ENCODE peak calls at places on chromosomes 2 and 18, in four cellular contexts. Z is hepatocyte, J is ascending aorta, Q is K562. C is an unnamed sample.

GRCh38 chr2:46831037-46831868 is 84.4 kb downstream of the MCFD2 start:
- DNase-seq in Z (no peak), J (peak), Q (no peak), C (no peak)

GRCh38 chr2:145350011-145350410 is 830.1 kb upstream of the ZEB2 start:
- DNase-seq in Z (no peak), J (no peak), Q (no peak), C (no peak)

GRCh38 chr2:177325554-177325953 is 61.0 kb upstream of the NFE2L2 start:
- DNase-seq in Z (no peak), J (no peak), Q (no peak), C (no peak)

GRCh38 chr2:102749938-102750337 is 11.9 kb upstream of the TMEM182 start:
- DNase-seq in Z (no peak), J (no peak), Q (no peak), C (no peak)

GRCh38 chr2:9613291-9613690 is 17.5 kb downstream of the YWHAQ start:
- DNase-seq in Z (no peak), J (no peak), Q (no peak), C (no peak)

GRCh38 chr2:219026946-219027345 is 14.4 kb downstream of the CFAP65 start:
- DNase-seq in Z (no peak), J (no peak), Q (no peak), C (no peak)

GRCh38 chr18:9366126-9366714 is 31.6 kb downstream of the TWSG1 start:
- DNase-seq in Z (peak), J (peak), Q (no peak), C (no peak)

GRCh38 chr2:196404276-196404675 is 232.9 kb upstream of the STK17B start:
- DNase-seq in Z (no peak), J (no peak), Q (no peak), C (no peak)

GRCh38 chr2:25684577-25684976 is 11.2 kb upstream of the DTNB start:
- DNase-seq in Z (no peak), J (no peak), Q (no peak), C (no peak)

GRCh38 chr2:85802337-85803103 is 48.7 kb downstream of the ATOH8 start:
- DNase-seq in Z (no peak), J (peak), Q (no peak), C (no peak)

GRCh38 chr18:12008842-12009580 is 27.7 kb downstream of the IMPA2 start:
- DNase-seq in Z (peak), J (no peak), Q (no peak), C (no peak)

GRCh38 chr18:34875150-34875549 is 165.1 kb downstream of the DTNA start:
- DNase-seq in Z (no peak), J (no peak), Q (no peak), C (no peak)

GRCh38 chr2:36770542-36771287 is 74.2 kb downstream of the VIT start:
- DNase-seq in Z (peak), J (no peak), Q (peak), C (no peak)

GRCh38 chr18:37844209-37844970 is 278.8 kb upstream of the CELF4 start:
- DNase-seq in Z (no peak), J (no peak), Q (no peak), C (no peak)

GRCh38 chr2:203934006-203934632 is 2.4 kb upstream of the ICOS start:
- DNase-seq in Z (no peak), J (no peak), Q (no peak), C (no peak)

GRCh38 chr2:152175012-152175367 is 573 bp downstream of the STAM2 start:
- DNase-seq in Z (no peak), J (no peak), Q (peak), C (no peak)

GRCh38 chr2:220855296-220855695 is 716.8 kb downstream of the EPHA4 start:
- DNase-seq in Z (no peak), J (no peak), Q (no peak), C (no peak)

GRCh38 chr2:110847651-110848050 is 115.3 kb downstream of the ACOXL start:
- DNase-seq in Z (no peak), J (no peak), Q (no peak), C (no peak)

GRCh38 chr18:74857901-74858300 is 260.2 kb downstream of the ZNF407 start:
- DNase-seq in Z (no peak), J (no peak), Q (no peak), C (no peak)

GRCh38 chr2:164910091-164910899 is 45.0 kb downstream of the SLC38A11 start:
- DNase-seq in Z (peak), J (no peak), Q (no peak), C (no peak)

GRCh38 chr2:204545861-204546773 is 842 bp downstream of the PARD3B start:
- DNase-seq in Z (peak), J (no peak), Q (no peak), C (no peak)

GRCh38 chr2:233446121-233446520 is 91.8 kb downstream of the DGKD start:
- DNase-seq in Z (no peak), J (peak), Q (no peak), C (no peak)

GRCh38 chr2:172745636-172746035 is 10.0 kb downstream of the RAPGEF4 start:
- DNase-seq in Z (no peak), J (no peak), Q (no peak), C (no peak)

GRCh38 chr18:62323483-62324354 is 1.4 kb upstream of the TNFRSF11A start:
- DNase-seq in Z (no peak), J (no peak), Q (no peak), C (no peak)

GRCh38 chr2:130351495-130352125 is 4.2 kb upstream of the PTPN18 start:
- DNase-seq in Z (no peak), J (no peak), Q (no peak), C (no peak)

GRCh38 chr2:180618570-180618969 is 361.8 kb upstream of the UBE2E3 start:
- DNase-seq in Z (no peak), J (no peak), Q (no peak), C (no peak)

GRCh38 chr2:39494784-39495251 is 57.7 kb upstream of the MAP4K3 start:
- DNase-seq in Z (peak), J (no peak), Q (no peak), C (no peak)

GRCh38 chr2:143878131-143878530 is 641.8 kb downstream of the ZEB2 start:
- DNase-seq in Z (no peak), J (no peak), Q (no peak), C (no peak)

DNA sequence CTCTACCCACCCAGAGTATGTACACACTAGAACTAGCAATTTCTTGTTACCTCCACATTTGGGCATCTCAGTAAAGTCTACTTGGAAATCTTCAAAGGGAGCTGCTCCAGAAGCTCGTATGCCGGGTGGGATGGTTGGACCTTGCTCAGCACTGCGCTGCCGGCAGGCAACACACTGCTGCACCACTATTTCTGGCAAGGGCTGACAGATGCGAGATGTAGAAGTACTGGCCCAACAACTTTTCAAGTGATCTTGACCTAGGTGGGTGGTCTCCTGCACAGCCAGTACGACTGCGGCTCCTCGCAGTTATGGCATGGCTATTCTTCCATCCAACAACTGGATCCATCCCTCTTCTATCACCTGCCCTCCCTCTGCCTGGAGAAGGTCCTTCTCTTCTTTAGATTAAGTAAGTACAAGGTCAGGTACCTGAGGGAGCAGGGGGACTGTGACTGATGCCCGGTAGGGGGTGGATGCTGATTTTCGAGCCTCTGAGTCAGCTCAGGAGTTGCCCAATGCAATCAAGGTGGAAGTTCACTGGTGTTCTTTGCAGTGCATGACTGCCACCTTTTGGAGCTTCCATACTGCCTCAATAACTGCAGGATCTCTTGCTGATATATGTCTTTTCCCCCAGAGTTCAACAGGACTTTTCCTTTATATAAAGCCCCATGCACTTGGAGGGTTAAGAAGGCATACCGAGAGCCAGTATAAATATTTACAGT is 100.4 kb upstream of the SLC1A4 start:
- DNase-seq in Z (peak), J (peak), Q (no peak), C (no peak)
- TF ChIP-seq CTCF in Z (peak), J (peak), Q (peak), C (no peak)

GRCh38 chr18:58046087-58046793 is 2.2 kb downstream of the NEDD4L start:
- DNase-seq in Z (peak), J (no peak), Q (no peak), C (no peak)

GRCh38 chr18:58049000-58049688 is 5.1 kb downstream of the NEDD4L start:
- DNase-seq in Z (no peak), J (no peak), Q (no peak), C (no peak)

GRCh38 chr18:58046794-58047555 is 2.9 kb downstream of the NEDD4L start:
- DNase-seq in Z (peak), J (no peak), Q (no peak), C (no peak)

GRCh38 chr18:58048243-58048642 is 4.2 kb downstream of the NEDD4L start:
- DNase-seq in Z (no peak), J (no peak), Q (no peak), C (no peak)

GRCh38 chr18:58047556-58047882 is 3.5 kb downstream of the NEDD4L start:
- DNase-seq in Z (no peak), J (no peak), Q (no peak), C (no peak)
- TF ChIP-seq CTCF in Z (no peak), J (no peak), Q (no peak), C (no peak)

DNA sequence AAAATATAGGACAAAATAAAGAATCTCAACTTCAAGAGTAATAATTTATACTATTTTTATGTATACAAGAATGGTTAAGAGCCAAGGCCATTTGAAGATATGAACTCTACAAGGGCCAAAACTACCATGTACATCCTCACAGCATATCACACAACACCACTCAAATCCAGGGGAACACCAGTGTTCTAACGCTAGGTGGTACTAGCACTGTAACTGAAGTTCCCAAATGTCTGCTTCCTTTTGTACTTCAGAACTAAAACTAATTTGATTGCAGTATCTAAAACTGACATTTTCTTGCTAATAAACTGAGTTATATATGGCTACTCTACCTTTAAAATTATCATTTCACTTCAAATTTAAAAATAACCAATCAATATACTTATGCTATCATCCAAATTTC is 47.0 kb downstream of the REV1 start:
- DNase-seq in Z (no peak), J (no peak), Q (no peak), C (no peak)
- TF ChIP-seq CTCF in Z (peak), J (no peak), Q (peak), C (no peak)

GRCh38 chr2:207896525-207897295 is 127.0 kb upstream of the FZD5 start:
- DNase-seq in Z (no peak), J (no peak), Q (peak), C (no peak)
- TF ChIP-seq CTCF in Z (no peak), J (no peak), Q (no peak), C (no peak)

DNA sequence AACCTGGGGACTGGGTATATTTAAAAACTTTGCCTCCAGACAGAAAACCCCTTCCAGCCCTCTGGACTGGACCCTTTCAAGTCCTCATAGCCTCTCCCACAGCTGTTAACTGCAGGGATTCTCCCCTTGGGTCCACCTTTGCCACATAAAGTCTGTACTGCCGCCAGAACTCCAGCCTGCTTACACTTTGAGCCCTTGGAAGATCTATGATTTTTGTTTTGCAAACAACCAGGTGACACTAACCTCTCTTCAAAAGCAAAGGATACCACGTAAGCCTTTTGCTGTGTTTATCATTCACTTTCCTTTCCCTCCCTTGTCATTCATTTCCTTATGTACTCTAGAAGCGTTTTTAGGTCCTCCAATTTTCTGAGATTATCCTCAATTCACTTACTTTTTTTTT is 4.1 kb upstream of the AGXT start:
- DNase-seq in Z (no peak), J (no peak), Q (no peak), C (no peak)
- TF ChIP-seq CTCF in Z (no peak), J (no peak), Q (no peak), C (no peak)